ENCODE peak calls at places on chromosome 5, in six cellular contexts. G is left lung, I is Karpas-422, B is esophagus muscularis mucosa, X is GM23338, J is pancreas. A is an unnamed sample.

GRCh38 chr5:109589983-109590382 is 99.7 kb upstream of the MAN2A1 start:
- DNase-seq in G (no peak), I (peak; percentile 47), B (no peak), X (peak; percentile 16), J (no peak), A (no peak)

GRCh38 chr5:127935398-127935797 is 148.2 kb upstream of the SLC12A2 start:
- DNase-seq in G (no peak), I (no peak), B (peak; percentile 31), X (no peak), J (no peak), A (no peak)

GRCh38 chr5:14011089-14012004 is 66.9 kb upstream of the DNAH5 start:
- DNase-seq in G (peak; percentile 93), I (peak; percentile 42), B (peak; percentile 92), X (peak; percentile 96), J (peak; percentile 97), A (peak; percentile 96)

GRCh38 chr5:20347334-20347733 is 359.3 kb upstream of the CDH18 start:
- DNase-seq in G (no peak), I (no peak), B (no peak), X (no peak), J (no peak), A (no peak)

GRCh38 chr5:104061707-104062106 is 499.1 kb upstream of the NUDT12 start:
- DNase-seq in G (no peak), I (no peak), B (no peak), X (no peak), J (no peak), A (no peak)

GRCh38 chr5:52043543-52043942 is 660.3 kb downstream of the ISL1 start:
- DNase-seq in G (no peak), I (no peak), B (no peak), X (peak; percentile 66), J (no peak), A (no peak)

GRCh38 chr5:73591102-73591695 is 25.7 kb downstream of the UTP15 start:
- DNase-seq in G (no peak), I (peak; percentile 88), B (no peak), X (peak; percentile 85), J (no peak), A (peak; percentile 69)

GRCh38 chr5:40738502-40738901 is 17.3 kb downstream of the TTC33 start:
- DNase-seq in G (no peak), I (no peak), B (no peak), X (no peak), J (no peak), A (no peak)

GRCh38 chr5:64292611-64293215 is 127.1 kb downstream of the RNF180 start:
- DNase-seq in G (no peak), I (no peak), B (no peak), X (no peak), J (no peak), A (no peak)

GRCh38 chr5:143399616-143400540 is 3.6 kb downstream of the NR3C1 start:
- DNase-seq in G (no peak), I (peak; percentile 67), B (no peak), X (no peak), J (no peak), A (no peak)

GRCh38 chr5:38636626-38637025 is 80.2 kb upstream of the LIFR start:
- DNase-seq in G (no peak), I (no peak), B (no peak), X (no peak), J (no peak), A (peak; percentile 69)

GRCh38 chr5:44538831-44539539 is 149.8 kb upstream of the FGF10 start:
- DNase-seq in G (no peak), I (no peak), B (no peak), X (no peak), J (no peak), A (no peak)

GRCh38 chr5:40046792-40047191 is 622.0 kb upstream of the DAB2 start:
- DNase-seq in G (no peak), I (no peak), B (no peak), X (no peak), J (no peak), A (no peak)

GRCh38 chr5:127305486-127305885 is 14.9 kb downstream of the MEGF10 start:
- DNase-seq in G (no peak), I (no peak), B (no peak), X (no peak), J (no peak), A (no peak)

GRCh38 chr5:1760656-1761452 is 38.8 kb downstream of the MRPL36 start:
- DNase-seq in G (peak; percentile 51), I (no peak), B (no peak), X (no peak), J (peak; percentile 46), A (no peak)

GRCh38 chr5:60295423-60295822 is 401.9 kb upstream of the PDE4D start:
- DNase-seq in G (no peak), I (peak; percentile 76), B (no peak), X (peak; percentile 69), J (no peak), A (peak; percentile 39)

GRCh38 chr5:168765220-168766037 is 186.3 kb upstream of the PANK3 start:
- DNase-seq in G (no peak), I (no peak), B (no peak), X (no peak), J (no peak), A (no peak)

GRCh38 chr5:124289122-124289521 is 457.3 kb downstream of the ZNF608 start:
- DNase-seq in G (no peak), I (no peak), B (no peak), X (no peak), J (peak; percentile 88), A (no peak)

GRCh38 chr5:58201922-58202648 is 257.8 kb downstream of the PLK2 start:
- DNase-seq in G (no peak), I (no peak), B (no peak), X (no peak), J (no peak), A (no peak)

GRCh38 chr5:115551415-115551814 is 6.8 kb upstream of the FEM1C start:
- DNase-seq in G (no peak), I (no peak), B (no peak), X (no peak), J (no peak), A (no peak)

GRCh38 chr5:137735531-137736284 is at the start of gene KLHL3:
- DNase-seq in G (peak; percentile 78), I (no peak), B (no peak), X (peak; percentile 95), J (peak; percentile 67), A (peak; percentile 71)

GRCh38 chr5:168301593-168302388 is 10.3 kb downstream of the WWC1 start:
- DNase-seq in G (no peak), I (no peak), B (no peak), X (peak; percentile 49), J (no peak), A (no peak)

GRCh38 chr5:179860301-179860700 is 1.7 kb upstream of the MRNIP start:
- DNase-seq in G (peak; percentile 16), I (no peak), B (no peak), X (peak; percentile 32), J (no peak), A (no peak)

GRCh38 chr5:8329773-8330172 is 460.8 kb downstream of the MTRR start:
- DNase-seq in G (no peak), I (no peak), B (no peak), X (no peak), J (no peak), A (no peak)

GRCh38 chr5:96868603-96869371 is 7.5 kb upstream of the ERAP2 start:
- DNase-seq in G (no peak), I (peak; percentile 89), B (peak; percentile 66), X (peak; percentile 78), J (no peak), A (no peak)

GRCh38 chr5:132259061-132259851 is 1.8 kb downstream of the PDLIM4 start:
- DNase-seq in G (no peak), I (no peak), B (no peak), X (no peak), J (peak; percentile 45), A (no peak)
- H3K4me1 ChIP-seq in G (peaks cover 12% of the 10 kb centered on the region), I (no peaks in the 10 kb centered on the region), B (peaks cover 81% of the 10 kb centered on the region), X (peaks cover 17% of the 10 kb centered on the region), J (no peaks in the 10 kb centered on the region), A (no peaks in the 10 kb centered on the region)

GRCh38 chr5:129856325-129856724 is 47.9 kb upstream of the CHSY3 start:
- DNase-seq in G (no peak), I (no peak), B (no peak), X (no peak), J (no peak), A (no peak)
- H3K4me3 ChIP-seq in G (no peak overlapping the region), I (no peak overlapping the region), B (no peak overlapping the region), X (no peak overlapping the region), J (no peak overlapping the region), A (no peak overlapping the region)

GRCh38 chr5:154268073-154268472 is 77.5 kb downstream of the GALNT10 start:
- DNase-seq in G (no peak), I (no peak), B (peak; percentile 31), X (no peak), J (no peak), A (no peak)

GRCh38 chr5:154267516-154267915 is 77.0 kb downstream of the GALNT10 start:
- DNase-seq in G (no peak), I (no peak), B (no peak), X (peak; percentile 14), J (no peak), A (no peak)

GRCh38 chr5:154271466-154271865 is 80.9 kb downstream of the GALNT10 start:
- DNase-seq in G (no peak), I (no peak), B (no peak), X (no peak), J (no peak), A (no peak)

GRCh38 chr5:154271936-154272514 is 81.5 kb downstream of the GALNT10 start:
- DNase-seq in G (no peak), I (no peak), B (no peak), X (no peak), J (no peak), A (no peak)

DNA sequence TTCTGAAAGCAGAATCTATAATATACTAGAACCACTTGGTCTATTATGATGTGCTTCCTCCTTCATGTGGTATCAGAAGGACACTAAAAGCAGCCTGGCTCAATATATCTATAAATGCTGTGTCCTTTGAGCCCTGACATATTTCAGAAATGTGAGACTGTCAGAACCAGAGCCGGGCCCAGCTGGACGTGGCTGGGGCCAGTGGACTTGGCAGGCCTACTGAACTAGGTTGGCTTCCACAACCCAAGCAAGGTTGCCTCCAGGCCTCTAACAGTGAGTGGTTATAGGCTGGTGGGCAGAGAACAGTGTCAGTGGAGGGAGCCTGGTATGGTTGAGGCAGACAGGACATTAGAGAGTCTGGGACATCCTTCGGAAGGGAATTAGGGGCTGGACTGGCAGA is 78.9 kb downstream of the GALNT10 start:
- DNase-seq in G (no peak), I (no peak), B (peak; percentile 26), X (no peak), J (no peak), A (no peak)
- H3K4me1 ChIP-seq in G (peaks cover under 1% of the 10 kb centered on the region), I (no peaks in the 10 kb centered on the region), B (peaks cover 39% of the 10 kb centered on the region), X (peaks cover 20% of the 10 kb centered on the region), J (peaks cover 10% of the 10 kb centered on the region), A (peaks cover 4% of the 10 kb centered on the region)

GRCh38 chr5:53558966-53559365 is 1.5 kb upstream of the NDUFS4 start:
- DNase-seq in G (no peak), I (no peak), B (no peak), X (no peak), J (no peak), A (no peak)

GRCh38 chr5:53554444-53554843 is 6.0 kb upstream of the NDUFS4 start:
- DNase-seq in G (no peak), I (no peak), B (no peak), X (no peak), J (no peak), A (no peak)

GRCh38 chr5:53557386-53557785 is 3.1 kb upstream of the NDUFS4 start:
- DNase-seq in G (no peak), I (no peak), B (no peak), X (no peak), J (no peak), A (no peak)

GRCh38 chr5:53555160-53555559 is 5.3 kb upstream of the NDUFS4 start:
- DNase-seq in G (no peak), I (no peak), B (no peak), X (no peak), J (no peak), A (no peak)

GRCh38 chr5:53556001-53556400 is 4.4 kb upstream of the NDUFS4 start:
- DNase-seq in G (no peak), I (no peak), B (no peak), X (no peak), J (no peak), A (no peak)
- H3K4me3 ChIP-seq in G (no peak overlapping the region), I (no peak overlapping the region), B (no peak overlapping the region), X (no peak overlapping the region), J (no peak overlapping the region), A (no peak overlapping the region)